ENCODE peak calls at places on chromosome 13, in nine cellular contexts. F, Y, V, M, C, K, L, I and H are unnamed samples.

GRCh38 chr13:92175330-92175729 is 776.9 kb downstream of the GPC5 start:
- DNase-seq in F (no peak), Y (no peak), V (peak), M (peak), C (peak), K (no peak), L (no peak), I (no peak), H (no peak)

GRCh38 chr13:93226623-93227279 is at the start of gene GPC6:
- DNase-seq in F (peak), Y (peak), V (peak), M (no peak), C (peak), K (no peak), L (no peak), I (peak), H (peak)

GRCh38 chr13:113650731-113651148 is 7.3 kb downstream of the ATP4B start:
- DNase-seq in F (peak), Y (peak), V (no peak), M (no peak), C (no peak), K (no peak), L (peak), I (peak), H (no peak)

GRCh38 chr13:35767256-35767981 is 290.9 kb upstream of the MAB21L1 start:
- DNase-seq in F (no peak), Y (no peak), V (no peak), M (no peak), C (no peak), K (no peak), L (no peak), I (no peak), H (no peak)

GRCh38 chr13:24905242-24905641 is 141.3 kb downstream of the RNF17 start:
- DNase-seq in F (no peak), Y (no peak), V (peak), M (no peak), C (peak), K (no peak), L (no peak), I (no peak), H (no peak)

GRCh38 chr13:108924154-108924940 is 294.9 kb downstream of the MYO16 start:
- DNase-seq in F (no peak), Y (no peak), V (no peak), M (no peak), C (peak), K (no peak), L (no peak), I (no peak), H (no peak)

GRCh38 chr13:104132849-104133248 is 1066.6 kb upstream of the SLC10A2 start:
- DNase-seq in F (no peak), Y (no peak), V (no peak), M (no peak), C (no peak), K (no peak), L (no peak), I (no peak), H (no peak)

GRCh38 chr13:67273001-67273400 is 42.9 kb upstream of the PCDH9 start:
- DNase-seq in F (no peak), Y (no peak), V (peak), M (no peak), C (peak), K (no peak), L (no peak), I (no peak), H (no peak)

GRCh38 chr13:98405107-98405571 is 171.8 kb downstream of the STK24 start:
- DNase-seq in F (no peak), Y (peak), V (peak), M (no peak), C (peak), K (no peak), L (no peak), I (no peak), H (peak)

GRCh38 chr13:66154981-66155380 is 1075.2 kb downstream of the PCDH9 start:
- DNase-seq in F (no peak), Y (no peak), V (peak), M (no peak), C (peak), K (no peak), L (no peak), I (no peak), H (no peak)

GRCh38 chr13:100508391-100508790 is 80.2 kb downstream of the GGACT start:
- DNase-seq in F (no peak), Y (no peak), V (no peak), M (no peak), C (peak), K (no peak), L (no peak), I (no peak), H (no peak)

GRCh38 chr13:94640676-94641075 is 39.0 kb downstream of the GPR180 start:
- DNase-seq in F (no peak), Y (no peak), V (no peak), M (no peak), C (peak), K (no peak), L (no peak), I (no peak), H (no peak)

GRCh38 chr13:46516624-46517318 is 36.2 kb upstream of the LRCH1 start:
- DNase-seq in F (no peak), Y (no peak), V (peak), M (no peak), C (no peak), K (no peak), L (no peak), I (no peak), H (no peak)

GRCh38 chr13:76231522-76232167 is 595.5 kb downstream of the LMO7 start:
- DNase-seq in F (no peak), Y (no peak), V (no peak), M (no peak), C (no peak), K (no peak), L (no peak), I (no peak), H (no peak)

GRCh38 chr13:47110833-47111240 is 214.0 kb upstream of the HTR2A start:
- DNase-seq in F (no peak), Y (no peak), V (no peak), M (no peak), C (no peak), K (no peak), L (no peak), I (no peak), H (no peak)

GRCh38 chr13:99104396-99104795 is 96.3 kb upstream of the UBAC2 start:
- DNase-seq in F (no peak), Y (no peak), V (no peak), M (no peak), C (no peak), K (no peak), L (no peak), I (no peak), H (no peak)

GRCh38 chr13:27496006-27496405 is 45.6 kb upstream of the MTIF3 start:
- DNase-seq in F (no peak), Y (no peak), V (no peak), M (no peak), C (no peak), K (no peak), L (peak), I (no peak), H (no peak)

GRCh38 chr13:113907637-113908617 is 44.1 kb upstream of the GAS6 start:
- DNase-seq in F (no peak), Y (peak), V (peak), M (peak), C (peak), K (no peak), L (no peak), I (peak), H (no peak)

GRCh38 chr13:23797276-23797903 is 91.8 kb downstream of the MIPEP start:
- DNase-seq in F (no peak), Y (no peak), V (no peak), M (no peak), C (no peak), K (no peak), L (no peak), I (no peak), H (no peak)

GRCh38 chr13:42760949-42761348 is 20.4 kb upstream of the FAM216B start:
- DNase-seq in F (no peak), Y (no peak), V (peak), M (no peak), C (peak), K (no peak), L (no peak), I (no peak), H (no peak)

GRCh38 chr13:47146136-47146535 is 249.3 kb upstream of the HTR2A start:
- DNase-seq in F (no peak), Y (no peak), V (peak), M (no peak), C (peak), K (no peak), L (no peak), I (no peak), H (no peak)

GRCh38 chr13:69565334-69565733 is 542.3 kb upstream of the ATXN8OS start:
- DNase-seq in F (no peak), Y (no peak), V (peak), M (peak), C (peak), K (no peak), L (no peak), I (no peak), H (no peak)

GRCh38 chr13:55437162-55437561 is 1703.6 kb upstream of the PRR20A start:
- DNase-seq in F (no peak), Y (no peak), V (no peak), M (no peak), C (no peak), K (no peak), L (no peak), I (no peak), H (no peak)

GRCh38 chr13:107803822-107804495 is 411.4 kb downstream of the LIG4 start:
- DNase-seq in F (no peak), Y (no peak), V (no peak), M (no peak), C (no peak), K (no peak), L (no peak), I (no peak), H (no peak)

GRCh38 chr13:30222253-30222652 is 85.1 kb downstream of the KATNAL1 start:
- DNase-seq in F (no peak), Y (no peak), V (no peak), M (no peak), C (peak), K (no peak), L (no peak), I (no peak), H (no peak)

GRCh38 chr13:84609716-84610115 is 727.4 kb upstream of the SLITRK1 start:
- DNase-seq in F (no peak), Y (no peak), V (peak), M (no peak), C (peak), K (no peak), L (no peak), I (no peak), H (no peak)

DNA sequence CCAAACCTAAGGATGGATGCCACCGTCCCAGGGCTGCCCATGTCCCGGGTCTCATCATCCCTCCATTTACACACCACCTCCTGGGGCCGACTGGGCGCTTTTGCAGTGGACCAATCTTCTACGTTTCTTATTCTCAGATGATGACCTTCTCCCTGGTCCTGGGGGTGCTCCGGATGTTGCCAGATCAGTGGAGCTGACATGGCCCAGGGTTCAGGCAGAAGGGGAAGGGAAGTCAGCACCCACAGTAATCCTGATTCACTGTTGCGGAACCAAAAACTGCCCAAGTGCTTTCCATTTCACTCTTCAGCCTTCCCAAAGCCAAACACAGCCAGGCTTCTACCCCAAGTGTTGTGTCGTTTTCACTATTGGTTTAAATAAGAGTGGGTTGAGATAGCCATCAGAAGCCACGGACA is 29.8 kb downstream of the RAB20 start:
- DNase-seq in F (peak), Y (no peak), V (no peak), M (no peak), C (no peak), K (no peak), L (no peak), I (no peak), H (no peak)
- H3K27ac ChIP-seq in F (peak), Y (peak), V (no peak), M (no peak), C (no peak), K (no peak), L (no peak), I (no peak), H (no peak)

DNA sequence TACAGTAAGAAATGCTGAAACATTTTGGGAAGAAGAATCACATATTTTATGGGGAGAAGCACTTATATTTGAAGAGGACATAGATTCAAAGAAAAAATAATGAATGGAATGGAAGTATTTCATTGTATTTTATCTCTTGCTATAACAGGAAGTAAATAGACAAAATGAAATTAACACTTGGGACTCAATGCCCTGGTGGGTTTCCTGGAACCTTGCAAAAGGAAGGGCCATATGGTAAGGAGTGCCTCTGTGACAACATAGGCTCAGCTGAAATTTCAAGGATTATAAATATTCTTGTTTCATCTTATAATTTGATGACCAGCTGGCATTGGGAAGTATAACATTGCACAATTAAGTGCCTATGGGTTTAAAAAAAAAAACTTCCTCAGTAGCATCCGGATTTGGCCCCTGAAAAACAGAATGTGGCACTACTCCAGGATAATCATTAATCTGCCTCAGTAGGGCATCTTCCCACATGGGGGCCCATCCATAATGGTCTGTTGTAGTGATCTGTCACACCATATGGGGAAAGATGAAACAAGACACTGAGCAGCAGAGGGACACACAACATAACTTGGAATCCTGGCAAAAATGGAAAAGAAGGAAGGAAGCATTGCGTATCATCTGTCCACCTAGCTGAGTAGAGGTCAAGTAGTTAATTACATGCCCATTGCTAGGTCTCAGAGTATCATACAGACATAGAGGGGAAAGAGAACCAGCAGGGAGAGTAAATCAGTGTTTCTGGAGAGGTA is 321.6 kb downstream of the NDFIP2 start:
- DNase-seq in F (no peak), Y (no peak), V (no peak), M (no peak), C (no peak), K (no peak), L (no peak), I (no peak), H (no peak)
- H3K27ac ChIP-seq in F (no peak), Y (no peak), V (no peak), M (no peak), C (no peak), K (no peak), L (no peak), I (no peak), H (no peak)

GRCh38 chr13:111860161-111860560 is 206.8 kb upstream of the SOX1 start:
- DNase-seq in F (no peak), Y (no peak), V (no peak), M (no peak), C (no peak), K (no peak), L (no peak), I (no peak), H (no peak)
- H3K27ac ChIP-seq in F (no peak), Y (no peak), V (peak), M (no peak), C (no peak), K (no peak), L (no peak), I (no peak), H (peak)

DNA sequence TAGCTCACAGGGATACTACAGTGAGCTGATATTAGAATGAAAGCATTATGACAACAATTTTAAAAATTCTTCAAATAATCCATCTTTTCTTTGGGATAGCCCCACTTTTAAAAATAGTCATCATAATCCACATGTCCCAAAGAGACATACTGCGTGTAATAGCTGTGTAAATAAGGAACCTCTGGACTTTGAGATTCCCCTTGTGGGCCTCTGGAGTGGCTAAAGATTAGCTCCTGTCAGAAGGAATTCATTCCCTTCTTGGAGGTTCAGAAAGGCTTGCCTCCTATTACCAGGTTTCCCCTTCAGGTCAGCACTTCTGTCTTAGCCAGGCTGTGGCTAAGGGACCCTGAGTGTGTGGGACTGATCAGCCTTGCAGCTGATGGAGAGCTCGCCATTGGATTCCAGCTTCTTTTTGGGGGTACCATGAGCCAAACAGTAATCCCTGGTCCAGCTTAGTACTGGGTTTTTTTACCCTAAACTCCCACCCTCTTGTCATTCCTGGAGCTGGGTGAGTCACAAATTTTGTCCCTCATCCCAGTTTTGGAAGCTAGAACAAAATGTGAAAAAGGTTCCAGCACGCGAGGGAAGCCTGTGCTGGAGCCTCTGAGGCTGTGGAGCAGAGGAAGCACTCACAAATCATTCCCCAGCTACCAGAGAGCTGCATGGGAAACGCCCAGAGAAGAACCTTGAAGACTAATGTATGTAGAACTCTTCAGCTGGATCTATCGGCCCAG is 96.6 kb downstream of the RNASEH2B start:
- DNase-seq in F (no peak), Y (peak), V (peak), M (peak), C (no peak), K (no peak), L (no peak), I (no peak), H (no peak)
- H3K27ac ChIP-seq in F (no peak), Y (peak), V (no peak), M (no peak), C (no peak), K (no peak), L (peak), I (peak), H (no peak)

GRCh38 chr13:33114146-33114545 is 97.9 kb downstream of the KL start:
- DNase-seq in F (no peak), Y (no peak), V (no peak), M (no peak), C (no peak), K (no peak), L (no peak), I (no peak), H (no peak)

GRCh38 chr13:33115274-33115673 is 99.1 kb downstream of the KL start:
- DNase-seq in F (no peak), Y (no peak), V (no peak), M (no peak), C (no peak), K (no peak), L (no peak), I (no peak), H (no peak)

GRCh38 chr13:33119022-33119735 is 103.0 kb downstream of the KL start:
- DNase-seq in F (no peak), Y (no peak), V (no peak), M (no peak), C (peak), K (no peak), L (no peak), I (no peak), H (no peak)

GRCh38 chr13:33119886-33120543 is 103.8 kb downstream of the KL start:
- DNase-seq in F (no peak), Y (no peak), V (no peak), M (no peak), C (peak), K (no peak), L (no peak), I (no peak), H (no peak)

DNA sequence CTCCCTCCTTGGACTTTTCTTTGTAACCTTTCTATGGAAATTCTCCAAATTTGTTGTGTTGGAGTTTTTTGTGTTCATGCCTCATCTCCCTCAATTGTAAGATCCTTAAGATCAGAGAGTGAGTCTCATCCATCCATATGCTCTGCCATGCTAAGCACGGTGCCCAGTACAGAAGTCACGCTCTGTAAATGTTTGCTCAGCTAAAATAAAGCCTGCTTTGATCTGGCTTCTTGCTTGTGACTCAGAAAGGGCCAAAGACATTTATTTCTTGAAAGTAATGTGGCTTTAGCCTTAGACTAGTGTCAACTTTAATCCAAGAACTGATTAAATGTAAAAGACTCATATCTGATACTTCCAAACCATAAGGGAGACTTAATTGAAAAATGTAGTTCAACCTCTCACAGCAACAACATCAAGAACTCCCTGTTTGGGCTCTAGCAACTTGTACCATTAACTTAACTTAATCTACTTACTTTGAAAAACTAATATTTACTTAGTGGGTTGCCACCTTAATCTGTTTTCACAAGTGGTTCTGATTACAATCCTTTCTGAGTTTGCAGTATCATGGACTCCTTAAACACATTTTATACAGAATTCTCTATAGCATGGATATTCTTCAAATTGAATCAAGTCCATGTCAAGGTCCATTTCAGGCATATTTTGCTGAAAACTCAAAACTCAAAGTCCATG is 100.2 kb downstream of the KL start:
- DNase-seq in F (no peak), Y (no peak), V (no peak), M (no peak), C (no peak), K (no peak), L (no peak), I (no peak), H (no peak)
- H3K27ac ChIP-seq in F (no peak), Y (no peak), V (no peak), M (no peak), C (no peak), K (no peak), L (no peak), I (no peak), H (no peak)

DNA sequence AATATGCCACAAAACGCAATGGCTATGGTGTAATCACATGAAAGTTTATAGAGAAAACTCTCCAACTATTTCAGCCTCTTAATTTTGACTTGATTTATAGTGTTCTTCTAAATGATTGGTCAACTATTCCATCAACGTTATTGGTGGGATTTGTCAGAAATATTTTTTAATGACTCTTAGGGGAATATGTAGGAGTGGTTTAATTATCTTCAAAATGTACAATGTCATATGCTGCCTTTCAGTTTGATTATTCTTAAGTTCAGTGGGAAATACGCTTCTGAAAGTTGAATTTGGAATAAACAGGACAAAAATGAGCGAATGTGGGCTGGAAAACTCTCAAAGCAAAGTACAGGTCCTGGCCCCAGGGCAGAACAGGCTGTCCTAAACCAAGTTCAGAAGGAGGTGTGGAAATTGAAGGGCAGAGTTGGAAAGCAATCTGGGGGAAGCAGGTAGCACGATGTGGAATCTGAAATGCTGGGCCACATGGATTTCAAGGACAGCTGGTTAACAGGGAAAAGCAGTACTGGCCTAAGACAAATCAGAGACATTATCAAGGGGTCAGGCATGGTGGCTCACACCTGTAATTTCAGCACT is 60.8 kb upstream of the MYCBP2 start:
- DNase-seq in F (no peak), Y (peak), V (no peak), M (no peak), C (no peak), K (no peak), L (no peak), I (peak), H (no peak)
- H3K27ac ChIP-seq in F (no peak), Y (peak), V (no peak), M (no peak), C (no peak), K (no peak), L (no peak), I (peak), H (no peak)

GRCh38 chr13:45200701-45201230 is at the start of gene KCTD4:
- DNase-seq in F (no peak), Y (no peak), V (peak), M (no peak), C (peak), K (no peak), L (no peak), I (no peak), H (no peak)
- H3K27ac ChIP-seq in F (no peak), Y (no peak), V (no peak), M (no peak), C (no peak), K (no peak), L (no peak), I (no peak), H (no peak)

GRCh38 chr13:51726446-51727185 is 77.3 kb downstream of the DHRS12 start:
- DNase-seq in F (no peak), Y (no peak), V (peak), M (no peak), C (peak), K (no peak), L (no peak), I (no peak), H (no peak)
- H3K27ac ChIP-seq in F (no peak), Y (peak), V (no peak), M (no peak), C (peak), K (no peak), L (no peak), I (peak), H (no peak)